ENCODE peak calls at places on chromosomes 4 and X, in eight cellular contexts. O, V, E, N, D, A, K and Z are unnamed samples.
A peak's percentile ranks its signal among the peaks of the same experiment; 100 is the strongest.

GRCh38 chr4:25663778-25664177 is 8.1 kb downstream of the SLC34A2 start:
- DNase-seq in O (no peak), V (no peak), E (peak; percentile 13), N (no peak), D (no peak), A (no peak), K (no peak), Z (no peak)

GRCh38 chrX:369563-370101 is 17.1 kb downstream of the PPP2R3B start:
- DNase-seq in O (peak; percentile 9), V (no peak), E (no peak), N (no peak), D (no peak), A (no peak), K (no peak), Z (no peak)

GRCh38 chr4:80365928-80366327 is 30.4 kb downstream of the CFAP299 start:
- DNase-seq in O (no peak), V (peak; percentile 34), E (peak; percentile 68), N (peak; percentile 73), D (no peak), A (no peak), K (peak; percentile 58), Z (peak; percentile 33)

GRCh38 chrX:19772759-19773623 is 114.4 kb downstream of the SH3KBP1 start:
- DNase-seq in O (no peak), V (no peak), E (no peak), N (no peak), D (no peak), A (no peak), K (no peak), Z (no peak)

GRCh38 chrX:73215263-73215662 is 612 bp upstream of the NAP1L2 start:
- DNase-seq in O (no peak), V (no peak), E (no peak), N (no peak), D (no peak), A (no peak), K (no peak), Z (no peak)

GRCh38 chr4:187464561-187464960 is 531.0 kb upstream of the ZFP42 start:
- DNase-seq in O (no peak), V (no peak), E (no peak), N (no peak), D (no peak), A (no peak), K (no peak), Z (no peak)

GRCh38 chrX:123960956-123961267 is 594 bp upstream of the STAG2 start:
- DNase-seq in O (no peak), V (no peak), E (no peak), N (no peak), D (no peak), A (no peak), K (no peak), Z (no peak)

GRCh38 chr4:96519291-96519690 is 679.4 kb downstream of the PDHA2 start:
- DNase-seq in O (no peak), V (no peak), E (peak; percentile 2), N (peak; percentile 10), D (no peak), A (no peak), K (no peak), Z (no peak)

GRCh38 chrX:53695901-53696300 is 9.4 kb upstream of the HUWE1 start:
- DNase-seq in O (no peak), V (no peak), E (no peak), N (no peak), D (no peak), A (no peak), K (no peak), Z (no peak)

GRCh38 chr4:105601406-105601805 is 49.0 kb downstream of the ARHGEF38 start:
- DNase-seq in O (no peak), V (no peak), E (no peak), N (no peak), D (no peak), A (no peak), K (no peak), Z (no peak)

GRCh38 chr4:74109894-74110605 is 11.1 kb upstream of the CXCL2 start:
- DNase-seq in O (no peak), V (no peak), E (peak; percentile 82), N (peak; percentile 85), D (no peak), A (no peak), K (no peak), Z (no peak)

GRCh38 chr4:87406462-87406861 is 15.5 kb upstream of the HSD17B11 start:
- DNase-seq in O (no peak), V (no peak), E (no peak), N (no peak), D (no peak), A (no peak), K (no peak), Z (no peak)

GRCh38 chr4:3261411-3262207 is 12.7 kb downstream of the MSANTD1 start:
- DNase-seq in O (no peak), V (peak; percentile 17), E (no peak), N (no peak), D (no peak), A (no peak), K (no peak), Z (no peak)

GRCh38 chr4:174181827-174182226 is 101.6 kb downstream of the FBXO8 start:
- DNase-seq in O (no peak), V (no peak), E (no peak), N (no peak), D (no peak), A (no peak), K (no peak), Z (no peak)
- TF ChIP-seq CTCF in O (no peak), V (peak; percentile 33), E (no peak), N (no peak), D (no peak), A (no peak), K (peak; percentile 31), Z (no peak)

GRCh38 chr4:102429553-102429952 is 71.6 kb upstream of the NFKB1 start:
- DNase-seq in O (no peak), V (no peak), E (peak; percentile 82), N (peak; percentile 92), D (no peak), A (no peak), K (no peak), Z (no peak)

GRCh38 chr4:102430511-102430910 is 70.6 kb upstream of the NFKB1 start:
- DNase-seq in O (no peak), V (no peak), E (peak; percentile 39), N (peak; percentile 35), D (no peak), A (no peak), K (no peak), Z (no peak)

GRCh38 chr4:102437111-102437510 is 64.0 kb upstream of the NFKB1 start:
- DNase-seq in O (no peak), V (no peak), E (no peak), N (no peak), D (no peak), A (no peak), K (no peak), Z (no peak)

GRCh38 chr4:102427599-102427998 is 73.6 kb upstream of the NFKB1 start:
- DNase-seq in O (no peak), V (no peak), E (no peak), N (no peak), D (no peak), A (no peak), K (no peak), Z (no peak)

DNA sequence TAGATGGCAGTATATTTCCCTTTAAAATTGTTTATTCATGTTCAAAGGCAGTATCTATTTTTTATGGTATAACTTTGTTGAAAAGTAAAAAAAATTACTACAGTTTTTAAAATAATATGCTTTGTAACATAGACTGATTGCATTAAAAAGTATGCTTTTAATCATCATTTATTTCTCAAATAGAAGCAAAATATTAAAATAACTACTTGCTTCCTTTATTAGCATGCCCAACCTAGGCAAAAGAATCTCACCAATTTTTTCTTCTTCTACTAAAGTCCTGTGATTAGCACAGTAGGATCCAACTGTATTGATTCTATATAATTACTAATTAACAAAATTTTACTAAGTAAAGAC is 69.6 kb upstream of the NFKB1 start:
- DNase-seq in O (no peak), V (no peak), E (no peak), N (no peak), D (no peak), A (no peak), K (no peak), Z (no peak)
- TF ChIP-seq CTCF in O (no peak), V (no peak), E (no peak), N (no peak), D (no peak), A (no peak), K (peak; percentile 58), Z (no peak)

DNA sequence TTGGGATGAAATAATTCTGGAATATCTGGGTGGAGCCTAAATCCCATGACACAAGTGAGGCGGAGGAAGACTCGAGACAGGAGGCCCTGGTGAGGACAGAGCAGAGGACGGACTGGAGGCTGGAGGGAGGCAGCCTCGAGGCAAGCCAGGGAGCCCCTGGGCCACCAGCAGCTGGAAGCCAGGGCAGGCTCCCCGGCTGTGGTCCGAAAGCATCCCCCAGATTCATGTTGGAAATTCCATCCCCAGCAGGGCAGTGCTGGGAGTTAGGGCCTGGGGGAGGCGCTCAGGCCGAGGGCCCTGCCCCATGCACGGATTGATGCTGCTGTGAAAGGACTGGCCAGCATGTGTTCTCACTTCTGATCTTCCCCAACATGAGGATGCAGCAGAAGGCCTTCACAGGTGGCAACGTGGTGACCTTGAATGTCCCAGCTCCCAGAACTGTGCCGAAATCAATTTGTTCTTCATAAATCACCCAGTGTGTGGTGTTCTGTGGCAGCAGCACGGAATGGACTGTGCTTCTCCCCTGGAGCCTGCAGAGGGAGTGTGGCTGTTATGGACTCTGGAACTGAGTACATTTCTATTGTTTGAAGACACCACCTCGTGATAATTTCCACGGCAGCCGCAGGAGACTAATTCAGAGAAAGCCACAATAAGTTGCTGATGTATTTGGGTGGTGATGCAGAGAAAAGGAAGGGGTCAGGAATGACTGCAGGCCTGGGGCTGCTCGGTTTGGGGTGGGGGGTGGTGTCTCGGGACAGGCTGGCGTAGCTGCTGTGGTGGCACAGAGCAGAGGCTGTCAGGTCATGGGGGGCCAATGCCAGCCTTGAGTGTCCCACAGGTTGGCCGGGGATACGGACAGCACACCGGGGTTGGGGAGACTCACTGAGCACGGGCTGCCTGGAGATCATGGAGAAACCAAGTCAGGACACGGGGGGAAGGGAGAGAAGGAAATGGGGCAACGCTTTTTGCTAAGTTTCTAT is 56.9 kb downstream of the PCGF3 start:
- DNase-seq in O (no peak), V (peak; percentile 62), E (peak; percentile 36), N (peak; percentile 45), D (no peak), A (peak; percentile 17), K (no peak), Z (no peak)
- TF ChIP-seq CTCF in O (no peak), V (peak; percentile 39), E (peak; percentile 25), N (peak; percentile 38), D (no peak), A (no peak), K (no peak), Z (no peak)

GRCh38 chrX:39760930-39761329 is 336.8 kb downstream of the BCOR start:
- DNase-seq in O (no peak), V (no peak), E (no peak), N (no peak), D (no peak), A (no peak), K (no peak), Z (no peak)

GRCh38 chrX:39757971-39758370 is 339.8 kb downstream of the BCOR start:
- DNase-seq in O (no peak), V (no peak), E (peak; percentile 79), N (peak; percentile 86), D (no peak), A (no peak), K (no peak), Z (no peak)

GRCh38 chrX:39758791-39759525 is 338.8 kb downstream of the BCOR start:
- DNase-seq in O (peak; percentile 32), V (no peak), E (no peak), N (no peak), D (no peak), A (peak; percentile 61), K (no peak), Z (no peak)

GRCh38 chrX:39762266-39762841 is 335.4 kb downstream of the BCOR start:
- DNase-seq in O (no peak), V (no peak), E (peak; percentile 90), N (peak; percentile 93), D (no peak), A (no peak), K (no peak), Z (no peak)

GRCh38 chrX:39759526-39760224 is 338.1 kb downstream of the BCOR start:
- DNase-seq in O (peak; percentile 27), V (peak; percentile 39), E (peak; percentile 66), N (peak; percentile 67), D (peak; percentile 44), A (peak; percentile 54), K (peak; percentile 7), Z (no peak)
- TF ChIP-seq CTCF in O (no peak), V (no peak), E (no peak), N (no peak), D (no peak), A (no peak), K (no peak), Z (no peak)